ENCODE peak calls at places on chromosome 12, in four cellular contexts. G, W, Y and P are unnamed samples.

GRCh38 chr12:114293073-114293472 is 112.9 kb downstream of the TBX5 start:
- DNase-seq in G (no peak), W (no peak), Y (no peak), P (no peak)

GRCh38 chr12:79127268-79127895 is 262.8 kb downstream of the SYT1 start:
- DNase-seq in G (peak), W (peak), Y (peak), P (peak)

GRCh38 chr12:33432992-33433391 is 6.6 kb downstream of the SYT10 start:
- DNase-seq in G (no peak), W (no peak), Y (no peak), P (no peak)

GRCh38 chr12:104593482-104593881 is 136.7 kb downstream of the CHST11 start:
- DNase-seq in G (no peak), W (no peak), Y (no peak), P (no peak)

GRCh38 chr12:76348079-76348901 is at the start of gene BBS10:
- DNase-seq in G (peak), W (peak), Y (peak), P (peak)

GRCh38 chr12:19757317-19757877 is 318.1 kb downstream of the AEBP2 start:
- DNase-seq in G (peak), W (peak), Y (peak), P (peak)

GRCh38 chr12:106188249-106188648 is 49.5 kb upstream of the NUAK1 start:
- DNase-seq in G (no peak), W (no peak), Y (no peak), P (no peak)

GRCh38 chr12:76144253-76144564 is 59.7 kb upstream of the NAP1L1 start:
- DNase-seq in G (peak), W (peak), Y (no peak), P (peak)

GRCh38 chr12:90004319-90005074 is 295.9 kb upstream of the ATP2B1 start:
- DNase-seq in G (no peak), W (no peak), Y (no peak), P (no peak)

GRCh38 chr12:68674376-68674775 is 12.4 kb upstream of the NUP107 start:
- DNase-seq in G (no peak), W (no peak), Y (no peak), P (no peak)

GRCh38 chr12:125188912-125189881 is 124.0 kb downstream of the AACS start:
- DNase-seq in G (no peak), W (no peak), Y (no peak), P (no peak)
- H3K4me3 ChIP-seq in G (no peak), W (no peak), Y (no peak), P (no peak)

GRCh38 chr12:45674583-45674982 is 54.9 kb upstream of the ARID2 start:
- DNase-seq in G (peak), W (no peak), Y (peak), P (peak)
- TF ChIP-seq CTCF in G (no peak), W (no peak), Y (no peak), P (peak)

DNA sequence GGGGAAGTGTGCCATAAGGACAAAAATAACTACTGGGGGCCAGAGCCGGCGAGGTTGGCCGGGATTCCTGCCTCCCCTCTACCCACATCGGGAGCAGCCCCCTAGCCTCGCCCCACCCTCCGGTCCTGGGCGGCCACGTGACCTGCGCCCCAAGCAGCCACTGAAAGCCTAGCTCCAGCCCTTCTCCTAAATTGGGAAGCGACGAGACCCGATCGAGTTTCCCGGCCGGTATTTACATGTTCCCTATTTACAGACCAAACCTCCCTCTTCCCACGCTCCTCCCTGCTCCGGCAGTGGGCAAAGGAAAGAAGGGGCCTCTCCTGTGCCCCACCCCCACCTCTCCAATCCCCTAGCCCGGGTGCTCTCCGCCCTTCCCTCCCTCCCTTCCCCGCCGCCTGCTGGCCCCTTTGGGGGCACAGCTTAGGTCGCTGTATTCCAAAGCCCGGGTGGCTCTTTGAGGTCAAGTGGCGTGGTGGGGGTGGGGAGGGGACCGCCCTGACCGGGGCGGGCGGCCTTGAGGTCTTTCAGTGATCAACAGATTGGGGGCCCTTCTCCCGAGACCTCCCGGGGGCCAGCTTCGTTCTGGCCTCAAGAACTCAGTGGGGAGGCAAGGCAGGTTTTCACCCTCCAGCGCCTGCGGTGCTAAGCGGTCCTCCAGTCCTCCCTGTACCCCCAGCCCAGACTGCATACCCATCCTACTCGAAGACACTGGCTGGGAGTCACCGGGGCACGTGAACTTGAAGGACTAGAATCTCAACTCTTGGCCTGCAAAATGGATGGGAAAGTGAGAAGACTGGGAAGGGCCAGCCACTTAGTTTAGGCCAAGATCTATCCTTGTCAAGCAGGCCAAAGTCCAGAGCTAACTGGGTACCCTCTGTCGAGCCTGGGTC is 6.3 kb upstream of the CTDSP2 start:
- DNase-seq in G (no peak), W (no peak), Y (no peak), P (no peak)
- H3K4me3 ChIP-seq in G (no peak), W (no peak), Y (peak), P (no peak)

GRCh38 chr12:46503637-46504036 is 131.1 kb upstream of the SLC38A2 start:
- DNase-seq in G (no peak), W (no peak), Y (no peak), P (no peak)

GRCh38 chr12:46506198-46506597 is 133.6 kb upstream of the SLC38A2 start:
- DNase-seq in G (no peak), W (no peak), Y (no peak), P (no peak)

GRCh38 chr12:46506961-46507360 is 134.4 kb upstream of the SLC38A2 start:
- DNase-seq in G (no peak), W (no peak), Y (no peak), P (no peak)

GRCh38 chr12:46507766-46508165 is 135.2 kb upstream of the SLC38A2 start:
- DNase-seq in G (no peak), W (no peak), Y (no peak), P (peak)

GRCh38 chr12:46504494-46504893 is 131.9 kb upstream of the SLC38A2 start:
- DNase-seq in G (no peak), W (no peak), Y (no peak), P (no peak)
- TF ChIP-seq CTCF in G (no peak), W (no peak), Y (no peak), P (no peak)

DNA sequence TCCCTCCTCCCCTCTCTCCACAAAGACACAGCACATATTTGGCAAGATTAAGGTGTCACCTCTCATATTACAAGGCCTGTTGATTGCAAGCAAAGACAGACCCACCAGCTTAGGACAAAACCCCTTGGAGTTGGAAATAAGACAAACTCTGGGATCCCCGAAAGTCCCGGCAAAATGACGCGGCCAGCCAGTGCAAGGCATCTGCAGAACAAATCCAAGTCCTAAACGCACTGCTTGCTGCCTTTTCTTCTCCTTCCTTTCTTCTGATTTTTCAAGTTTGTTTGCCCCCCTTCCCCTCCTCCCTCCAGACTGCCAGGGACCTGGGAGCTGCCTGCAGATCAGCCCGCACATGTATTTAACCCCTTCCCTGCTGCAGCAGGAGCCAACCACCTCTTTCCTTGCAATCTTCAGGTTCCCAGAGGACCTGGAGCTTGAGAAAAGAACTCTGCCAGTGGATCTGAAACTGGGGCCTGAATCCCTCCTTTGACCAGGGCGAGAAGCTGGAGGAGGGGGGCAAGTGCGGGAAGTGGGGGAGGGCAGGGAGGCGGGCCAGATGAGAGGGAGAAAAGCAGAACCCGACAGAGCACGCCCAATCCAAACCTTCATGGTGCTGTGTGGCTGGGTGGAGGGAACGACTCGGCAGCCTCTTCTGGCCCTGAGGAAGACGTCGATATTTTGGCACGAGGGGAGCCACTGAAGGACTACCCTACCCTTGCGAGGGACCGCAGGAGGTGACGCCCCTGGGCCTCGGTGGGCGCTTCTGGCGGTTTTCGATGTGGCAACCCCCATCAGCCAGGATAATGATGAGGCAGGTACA is 2.0 kb upstream of the NTF3 start:
- DNase-seq in G (no peak), W (no peak), Y (no peak), P (no peak)
- H3K4me3 ChIP-seq in G (no peak), W (no peak), Y (no peak), P (no peak)

GRCh38 chr12:15532364-15532977 is 210.2 kb downstream of the PTPRO start:
- DNase-seq in G (peak), W (peak), Y (peak), P (peak)
- TF ChIP-seq CTCF in G (peak), W (peak), Y (peak), P (peak)